ENCODE peak calls at places on chromosomes 12 and 14, in nine cellular contexts. Y, P, A, K, U, X, H, B and Q are unnamed samples.

GRCh38 chr12:122022393-122023338 is 982 bp downstream of the BCL7A start:
- DNase-seq in Y (peak), P (no peak), A (peak), K (no peak), U (peak), X (peak), H (no peak), B (no peak), Q (no peak)

GRCh38 chr14:74579447-74580274 is 32.4 kb downstream of the LTBP2 start:
- DNase-seq in Y (peak), P (no peak), A (peak), K (no peak), U (no peak), X (peak), H (no peak), B (peak), Q (no peak)

GRCh38 chr14:92792885-92793284 is 1.2 kb upstream of the GOLGA5 start:
- DNase-seq in Y (peak), P (no peak), A (peak), K (no peak), U (no peak), X (no peak), H (no peak), B (no peak), Q (no peak)

GRCh38 chr14:78754059-78754458 is 583.9 kb downstream of the NRXN3 start:
- DNase-seq in Y (no peak), P (no peak), A (no peak), K (no peak), U (no peak), X (no peak), H (no peak), B (no peak), Q (no peak)

GRCh38 chr12:90216815-90217214 is 508.2 kb upstream of the ATP2B1 start:
- DNase-seq in Y (no peak), P (no peak), A (peak), K (no peak), U (no peak), X (peak), H (no peak), B (no peak), Q (no peak)

GRCh38 chr14:52124791-52125661 is 56.2 kb upstream of the NID2 start:
- DNase-seq in Y (peak), P (peak), A (peak), K (no peak), U (no peak), X (no peak), H (no peak), B (peak), Q (no peak)

GRCh38 chr14:72716471-72716870 is 177.4 kb downstream of the DPF3 start:
- DNase-seq in Y (no peak), P (no peak), A (peak), K (no peak), U (no peak), X (no peak), H (no peak), B (peak), Q (no peak)

GRCh38 chr14:99564256-99564902 is 39.6 kb downstream of the CCDC85C start:
- DNase-seq in Y (peak), P (no peak), A (peak), K (peak), U (peak), X (no peak), H (peak), B (peak), Q (no peak)

GRCh38 chr14:70086685-70087379 is 101.9 kb downstream of the SLC8A3 start:
- DNase-seq in Y (peak), P (peak), A (peak), K (peak), U (peak), X (peak), H (no peak), B (peak), Q (no peak)

GRCh38 chr14:71739273-71739990 is 192.8 kb upstream of the RGS6 start:
- DNase-seq in Y (peak), P (no peak), A (peak), K (no peak), U (no peak), X (peak), H (no peak), B (peak), Q (no peak)

GRCh38 chr12:62250671-62251608 is 9.3 kb upstream of the USP15 start:
- DNase-seq in Y (peak), P (no peak), A (no peak), K (no peak), U (no peak), X (no peak), H (no peak), B (peak), Q (no peak)

GRCh38 chr12:124833693-124834122 is 30.0 kb downstream of the SCARB1 start:
- DNase-seq in Y (peak), P (no peak), A (no peak), K (no peak), U (peak), X (no peak), H (peak), B (no peak), Q (peak)

GRCh38 chr14:89265229-89265628 is 151.8 kb downstream of the FOXN3 start:
- DNase-seq in Y (no peak), P (no peak), A (no peak), K (no peak), U (no peak), X (no peak), H (no peak), B (no peak), Q (no peak)

GRCh38 chr12:115322275-115322674 is 638.3 kb upstream of the TBX3 start:
- DNase-seq in Y (no peak), P (peak), A (peak), K (no peak), U (no peak), X (no peak), H (no peak), B (peak), Q (no peak)

GRCh38 chr14:58963873-58964597 is 224.4 kb upstream of the DAAM1 start:
- DNase-seq in Y (no peak), P (no peak), A (no peak), K (no peak), U (no peak), X (no peak), H (no peak), B (no peak), Q (no peak)

GRCh38 chr14:42921876-42922275 is 1315.2 kb downstream of the LRFN5 start:
- DNase-seq in Y (no peak), P (no peak), A (no peak), K (no peak), U (no peak), X (no peak), H (no peak), B (no peak), Q (no peak)

GRCh38 chr14:105010891-105011291 is 10.0 kb downstream of the CDCA4 start:
- DNase-seq in Y (no peak), P (no peak), A (no peak), K (no peak), U (no peak), X (no peak), H (no peak), B (no peak), Q (no peak)

GRCh38 chr12:108442077-108442476 is 73.0 kb upstream of the FICD start:
- DNase-seq in Y (peak), P (no peak), A (no peak), K (no peak), U (no peak), X (no peak), H (no peak), B (no peak), Q (no peak)

GRCh38 chr14:53963491-53964227 is 7.0 kb upstream of the BMP4 start:
- DNase-seq in Y (no peak), P (no peak), A (peak), K (peak), U (peak), X (peak), H (peak), B (no peak), Q (no peak)

GRCh38 chr12:29516431-29516875 is 19.0 kb upstream of the OVCH1 start:
- DNase-seq in Y (no peak), P (no peak), A (peak), K (no peak), U (no peak), X (no peak), H (no peak), B (peak), Q (peak)

GRCh38 chr14:95146079-95146771 is 11.1 kb downstream of the DICER1 start:
- DNase-seq in Y (peak), P (no peak), A (no peak), K (no peak), U (no peak), X (peak), H (no peak), B (no peak), Q (no peak)

GRCh38 chr12:46373303-46374182 is 970 bp upstream of the SLC38A2 start:
- DNase-seq in Y (peak), P (no peak), A (peak), K (no peak), U (peak), X (peak), H (peak), B (peak), Q (peak)

GRCh38 chr14:71532349-71532748 is 399.9 kb upstream of the RGS6 start:
- DNase-seq in Y (peak), P (no peak), A (no peak), K (no peak), U (peak), X (no peak), H (peak), B (peak), Q (peak)

GRCh38 chr12:39427360-39427808 is 15.5 kb downstream of the KIF21A start:
- DNase-seq in Y (peak), P (no peak), A (peak), K (no peak), U (no peak), X (no peak), H (no peak), B (no peak), Q (no peak)

GRCh38 chr12:55927588-55928502 is at the start of gene PYM1:
- DNase-seq in Y (peak), P (peak), A (peak), K (peak), U (peak), X (peak), H (peak), B (peak), Q (peak)

GRCh38 chr14:61564623-61565091 is 130.7 kb upstream of the HIF1A start:
- DNase-seq in Y (peak), P (peak), A (peak), K (no peak), U (no peak), X (peak), H (no peak), B (peak), Q (no peak)

GRCh38 chr12:111359231-111359913 is 9.5 kb downstream of the PHETA1 start:
- DNase-seq in Y (no peak), P (no peak), A (no peak), K (no peak), U (no peak), X (no peak), H (no peak), B (no peak), Q (no peak)

GRCh38 chr14:99952453-99952852 is 112.8 kb upstream of the EVL start:
- DNase-seq in Y (no peak), P (no peak), A (no peak), K (no peak), U (no peak), X (no peak), H (no peak), B (no peak), Q (no peak)

GRCh38 chr14:68693926-68694325 is 98.9 kb downstream of the ZFP36L1 start:
- DNase-seq in Y (no peak), P (no peak), A (no peak), K (no peak), U (no peak), X (no peak), H (no peak), B (no peak), Q (no peak)

GRCh38 chr14:89563503-89563902 is 146.5 kb upstream of the FOXN3 start:
- DNase-seq in Y (no peak), P (no peak), A (no peak), K (no peak), U (no peak), X (no peak), H (no peak), B (no peak), Q (no peak)

GRCh38 chr12:50211392-50212070 is 44.4 kb upstream of the CERS5 start:
- DNase-seq in Y (no peak), P (no peak), A (peak), K (no peak), U (no peak), X (no peak), H (no peak), B (no peak), Q (no peak)

GRCh38 chr12:4216542-4216927 is 57.0 kb upstream of the CCND2 start:
- DNase-seq in Y (no peak), P (no peak), A (no peak), K (no peak), U (no peak), X (no peak), H (peak), B (no peak), Q (no peak)

GRCh38 chr14:37194698-37195097 is 3.0 kb upstream of the MIPOL1 start:
- DNase-seq in Y (no peak), P (no peak), A (peak), K (no peak), U (no peak), X (peak), H (no peak), B (no peak), Q (no peak)

GRCh38 chr14:33791971-33792370 is 158.9 kb downstream of the EGLN3 start:
- DNase-seq in Y (no peak), P (no peak), A (no peak), K (no peak), U (no peak), X (no peak), H (no peak), B (no peak), Q (no peak)

GRCh38 chr12:13210022-13210539 is 13.6 kb downstream of the EMP1 start:
- DNase-seq in Y (no peak), P (no peak), A (no peak), K (no peak), U (no peak), X (no peak), H (no peak), B (no peak), Q (no peak)

GRCh38 chr14:93343266-93343665 is 3.7 kb upstream of the COX8C start:
- DNase-seq in Y (no peak), P (no peak), A (no peak), K (no peak), U (no peak), X (no peak), H (no peak), B (no peak), Q (no peak)

GRCh38 chr12:120892265-120892664 is 11.9 kb downstream of the SPPL3 start:
- DNase-seq in Y (no peak), P (no peak), A (no peak), K (no peak), U (no peak), X (no peak), H (no peak), B (no peak), Q (no peak)